ENCODE peak calls at places on chromosomes 4 and X, in ten cellular contexts. One of them, this sample, is unnamed.

GRCh38 chr4:101787917-101788316 is 2.6 kb upstream of the BANK1 start:
- DNase-seq in suprapubic skin: no peak
- DNase-seq in GM23248: no peak
- DNase-seq in HCT116: no peak
- DNase-seq in tibial artery: no peak
- DNase-seq in fibroblast of mammary gland: no peak
- DNase-seq in GM12865: no peak
- DNase-seq in choroid plexus epithelial cell: peak
- DNase-seq in CD8-positive, alpha-beta memory T cell: no peak
- DNase-seq in left lung: no peak
- DNase-seq in this sample: no peak

GRCh38 chr4:3680656-3681055 is 85.5 kb upstream of the ADRA2C start:
- DNase-seq in HCT116: no peak
- DNase-seq in GM23248: no peak
- DNase-seq in left lung: peak
- DNase-seq in fibroblast of mammary gland: no peak
- DNase-seq in CD8-positive, alpha-beta memory T cell: no peak
- DNase-seq in GM12865: no peak
- DNase-seq in suprapubic skin: peak
- DNase-seq in tibial artery: peak
- DNase-seq in choroid plexus epithelial cell: no peak
- DNase-seq in this sample: no peak

GRCh38 chr4:41281038-41281634 is 24.4 kb downstream of the UCHL1 start:
- DNase-seq in choroid plexus epithelial cell: peak
- DNase-seq in left lung: no peak
- DNase-seq in HCT116: peak
- DNase-seq in tibial artery: no peak
- DNase-seq in CD8-positive, alpha-beta memory T cell: peak
- DNase-seq in GM12865: peak
- DNase-seq in GM23248: peak
- DNase-seq in fibroblast of mammary gland: peak
- DNase-seq in suprapubic skin: no peak
- DNase-seq in this sample: no peak

GRCh38 chr4:2806392-2807355 is 13.8 kb downstream of the SH3BP2 start:
- DNase-seq in tibial artery: no peak
- DNase-seq in HCT116: no peak
- DNase-seq in CD8-positive, alpha-beta memory T cell: no peak
- DNase-seq in fibroblast of mammary gland: no peak
- DNase-seq in choroid plexus epithelial cell: peak
- DNase-seq in suprapubic skin: no peak
- DNase-seq in GM12865: no peak
- DNase-seq in GM23248: peak
- DNase-seq in left lung: peak
- DNase-seq in this sample: no peak

GRCh38 chrX:71665747-71666146 is 1.6 kb upstream of the LOC101059915 start:
- DNase-seq in CD8-positive, alpha-beta memory T cell: no peak
- DNase-seq in HCT116: no peak
- DNase-seq in fibroblast of mammary gland: no peak
- DNase-seq in tibial artery: no peak
- DNase-seq in GM12865: no peak
- DNase-seq in left lung: no peak
- DNase-seq in choroid plexus epithelial cell: no peak
- DNase-seq in GM23248: no peak
- DNase-seq in suprapubic skin: no peak
- DNase-seq in this sample: no peak

GRCh38 chr4:152485726-152486276 is 50.1 kb downstream of the FBXW7 start:
- DNase-seq in GM23248: peak
- DNase-seq in suprapubic skin: no peak
- DNase-seq in choroid plexus epithelial cell: peak
- DNase-seq in GM12865: peak
- DNase-seq in tibial artery: no peak
- DNase-seq in HCT116: no peak
- DNase-seq in fibroblast of mammary gland: peak
- DNase-seq in left lung: no peak
- DNase-seq in CD8-positive, alpha-beta memory T cell: peak
- DNase-seq in this sample: no peak

GRCh38 chr4:16116019-16116418 is 32.2 kb upstream of the PROM1 start:
- DNase-seq in tibial artery: no peak
- DNase-seq in GM12865: no peak
- DNase-seq in HCT116: no peak
- DNase-seq in choroid plexus epithelial cell: no peak
- DNase-seq in left lung: no peak
- DNase-seq in CD8-positive, alpha-beta memory T cell: no peak
- DNase-seq in fibroblast of mammary gland: no peak
- DNase-seq in GM23248: no peak
- DNase-seq in suprapubic skin: no peak
- DNase-seq in this sample: no peak

GRCh38 chr4:177228599-177228998 is 81.1 kb upstream of the NEIL3 start:
- DNase-seq in suprapubic skin: no peak
- DNase-seq in choroid plexus epithelial cell: no peak
- DNase-seq in CD8-positive, alpha-beta memory T cell: no peak
- DNase-seq in HCT116: no peak
- DNase-seq in fibroblast of mammary gland: no peak
- DNase-seq in GM12865: no peak
- DNase-seq in tibial artery: no peak
- DNase-seq in GM23248: no peak
- DNase-seq in left lung: no peak
- DNase-seq in this sample: no peak

GRCh38 chr4:153207561-153207960 is 3.3 kb downstream of the TRIM2 start:
- DNase-seq in GM12865: no peak
- DNase-seq in GM23248: peak
- DNase-seq in CD8-positive, alpha-beta memory T cell: no peak
- DNase-seq in left lung: no peak
- DNase-seq in HCT116: no peak
- DNase-seq in fibroblast of mammary gland: peak
- DNase-seq in suprapubic skin: no peak
- DNase-seq in choroid plexus epithelial cell: peak
- DNase-seq in tibial artery: no peak
- DNase-seq in this sample: no peak

GRCh38 chr4:74098628-74098995 is 383 bp downstream of the CXCL2 start:
- DNase-seq in choroid plexus epithelial cell: peak
- DNase-seq in GM23248: peak
- DNase-seq in fibroblast of mammary gland: no peak
- DNase-seq in left lung: peak
- DNase-seq in HCT116: no peak
- DNase-seq in GM12865: no peak
- DNase-seq in tibial artery: peak
- DNase-seq in CD8-positive, alpha-beta memory T cell: no peak
- DNase-seq in suprapubic skin: no peak
- DNase-seq in this sample: no peak
- H3K4me3 ChIP-seq in choroid plexus epithelial cell: peak
- H3K4me3 ChIP-seq in GM23248: peak
- H3K4me3 ChIP-seq in fibroblast of mammary gland: peak
- H3K4me3 ChIP-seq in left lung: peak
- H3K4me3 ChIP-seq in HCT116: peak
- H3K4me3 ChIP-seq in GM12865: no peak
- H3K4me3 ChIP-seq in tibial artery: peak
- H3K4me3 ChIP-seq in CD8-positive, alpha-beta memory T cell: no peak
- H3K4me3 ChIP-seq in suprapubic skin: peak
- H3K4me3 ChIP-seq in this sample: peak

DNA sequence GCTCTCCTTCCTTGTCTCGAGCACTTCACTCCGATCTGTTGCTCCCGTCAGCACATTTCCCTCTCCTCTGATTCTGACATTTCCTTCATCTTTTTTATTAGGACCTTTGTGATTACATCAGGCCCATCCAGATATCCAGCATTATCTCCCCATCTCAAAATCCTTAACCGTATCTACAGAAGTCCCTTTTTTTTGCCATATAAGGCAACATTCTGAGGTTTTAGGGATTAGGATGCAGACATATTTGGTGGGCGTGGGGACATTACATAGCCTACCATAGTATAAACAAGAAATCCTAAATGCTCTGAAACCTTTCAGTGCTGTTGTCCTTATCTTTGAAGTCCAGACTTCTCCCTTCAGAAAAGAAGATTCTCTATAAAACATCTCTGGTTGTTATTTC is 505.0 kb upstream of the PITX2 start:
- DNase-seq in left lung: no peak
- DNase-seq in GM12865: no peak
- DNase-seq in choroid plexus epithelial cell: no peak
- DNase-seq in suprapubic skin: no peak
- DNase-seq in tibial artery: no peak
- DNase-seq in HCT116: no peak
- DNase-seq in CD8-positive, alpha-beta memory T cell: no peak
- DNase-seq in fibroblast of mammary gland: no peak
- DNase-seq in GM23248: no peak
- DNase-seq in this sample: no peak
- H3K4me3 ChIP-seq in left lung: no peak
- H3K4me3 ChIP-seq in GM12865: no peak
- H3K4me3 ChIP-seq in choroid plexus epithelial cell: no peak
- H3K4me3 ChIP-seq in suprapubic skin: no peak
- H3K4me3 ChIP-seq in tibial artery: no peak
- H3K4me3 ChIP-seq in HCT116: no peak
- H3K4me3 ChIP-seq in CD8-positive, alpha-beta memory T cell: no peak
- H3K4me3 ChIP-seq in fibroblast of mammary gland: no peak
- H3K4me3 ChIP-seq in GM23248: peak
- H3K4me3 ChIP-seq in this sample: no peak

GRCh38 chrX:39017062-39017461 is 215.8 kb downstream of the MID1IP1 start:
- DNase-seq in left lung: no peak
- DNase-seq in HCT116: no peak
- DNase-seq in GM23248: no peak
- DNase-seq in tibial artery: no peak
- DNase-seq in CD8-positive, alpha-beta memory T cell: no peak
- DNase-seq in GM12865: no peak
- DNase-seq in fibroblast of mammary gland: no peak
- DNase-seq in suprapubic skin: no peak
- DNase-seq in choroid plexus epithelial cell: no peak
- DNase-seq in this sample: no peak

GRCh38 chrX:39018526-39018925 is 217.3 kb downstream of the MID1IP1 start:
- DNase-seq in CD8-positive, alpha-beta memory T cell: no peak
- DNase-seq in HCT116: no peak
- DNase-seq in choroid plexus epithelial cell: no peak
- DNase-seq in left lung: no peak
- DNase-seq in fibroblast of mammary gland: no peak
- DNase-seq in GM12865: no peak
- DNase-seq in GM23248: no peak
- DNase-seq in tibial artery: no peak
- DNase-seq in suprapubic skin: no peak
- DNase-seq in this sample: no peak

GRCh38 chrX:39020051-39020669 is 218.9 kb downstream of the MID1IP1 start:
- DNase-seq in HCT116: no peak
- DNase-seq in tibial artery: no peak
- DNase-seq in CD8-positive, alpha-beta memory T cell: no peak
- DNase-seq in choroid plexus epithelial cell: no peak
- DNase-seq in fibroblast of mammary gland: no peak
- DNase-seq in GM23248: no peak
- DNase-seq in GM12865: no peak
- DNase-seq in suprapubic skin: no peak
- DNase-seq in left lung: no peak
- DNase-seq in this sample: no peak

GRCh38 chrX:39017716-39018115 is 216.5 kb downstream of the MID1IP1 start:
- DNase-seq in suprapubic skin: no peak
- DNase-seq in choroid plexus epithelial cell: no peak
- DNase-seq in left lung: no peak
- DNase-seq in GM23248: no peak
- DNase-seq in CD8-positive, alpha-beta memory T cell: no peak
- DNase-seq in tibial artery: no peak
- DNase-seq in HCT116: no peak
- DNase-seq in GM12865: no peak
- DNase-seq in fibroblast of mammary gland: no peak
- DNase-seq in this sample: no peak

GRCh38 chrX:39022106-39022505 is 220.8 kb downstream of the MID1IP1 start:
- DNase-seq in left lung: no peak
- DNase-seq in GM23248: peak
- DNase-seq in GM12865: no peak
- DNase-seq in CD8-positive, alpha-beta memory T cell: no peak
- DNase-seq in choroid plexus epithelial cell: no peak
- DNase-seq in suprapubic skin: no peak
- DNase-seq in tibial artery: no peak
- DNase-seq in HCT116: no peak
- DNase-seq in fibroblast of mammary gland: peak
- DNase-seq in this sample: no peak
- H3K4me3 ChIP-seq in left lung: no peak
- H3K4me3 ChIP-seq in GM23248: no peak
- H3K4me3 ChIP-seq in GM12865: no peak
- H3K4me3 ChIP-seq in CD8-positive, alpha-beta memory T cell: no peak
- H3K4me3 ChIP-seq in choroid plexus epithelial cell: no peak
- H3K4me3 ChIP-seq in suprapubic skin: no peak
- H3K4me3 ChIP-seq in tibial artery: no peak
- H3K4me3 ChIP-seq in HCT116: no peak
- H3K4me3 ChIP-seq in fibroblast of mammary gland: no peak
- H3K4me3 ChIP-seq in this sample: no peak

GRCh38 chr4:66558651-66559050 is 888.4 kb upstream of the EPHA5 start:
- DNase-seq in GM12865: no peak
- DNase-seq in choroid plexus epithelial cell: peak
- DNase-seq in tibial artery: no peak
- DNase-seq in suprapubic skin: no peak
- DNase-seq in CD8-positive, alpha-beta memory T cell: no peak
- DNase-seq in GM23248: no peak
- DNase-seq in HCT116: no peak
- DNase-seq in left lung: no peak
- DNase-seq in fibroblast of mammary gland: no peak
- DNase-seq in this sample: no peak

GRCh38 chr4:66564901-66565648 is 894.8 kb upstream of the EPHA5 start:
- DNase-seq in GM23248: peak
- DNase-seq in tibial artery: no peak
- DNase-seq in HCT116: no peak
- DNase-seq in suprapubic skin: no peak
- DNase-seq in choroid plexus epithelial cell: peak
- DNase-seq in fibroblast of mammary gland: no peak
- DNase-seq in left lung: no peak
- DNase-seq in GM12865: no peak
- DNase-seq in CD8-positive, alpha-beta memory T cell: no peak
- DNase-seq in this sample: no peak

GRCh38 chr4:66565796-66566195 is 895.5 kb upstream of the EPHA5 start:
- DNase-seq in left lung: no peak
- DNase-seq in suprapubic skin: no peak
- DNase-seq in choroid plexus epithelial cell: peak
- DNase-seq in tibial artery: no peak
- DNase-seq in CD8-positive, alpha-beta memory T cell: no peak
- DNase-seq in GM12865: no peak
- DNase-seq in HCT116: no peak
- DNase-seq in fibroblast of mammary gland: no peak
- DNase-seq in GM23248: no peak
- DNase-seq in this sample: no peak

GRCh38 chr4:66567551-66567950 is 897.3 kb upstream of the EPHA5 start:
- DNase-seq in tibial artery: no peak
- DNase-seq in GM23248: no peak
- DNase-seq in GM12865: no peak
- DNase-seq in suprapubic skin: no peak
- DNase-seq in fibroblast of mammary gland: no peak
- DNase-seq in CD8-positive, alpha-beta memory T cell: no peak
- DNase-seq in left lung: no peak
- DNase-seq in choroid plexus epithelial cell: no peak
- DNase-seq in HCT116: no peak
- DNase-seq in this sample: no peak

DNA sequence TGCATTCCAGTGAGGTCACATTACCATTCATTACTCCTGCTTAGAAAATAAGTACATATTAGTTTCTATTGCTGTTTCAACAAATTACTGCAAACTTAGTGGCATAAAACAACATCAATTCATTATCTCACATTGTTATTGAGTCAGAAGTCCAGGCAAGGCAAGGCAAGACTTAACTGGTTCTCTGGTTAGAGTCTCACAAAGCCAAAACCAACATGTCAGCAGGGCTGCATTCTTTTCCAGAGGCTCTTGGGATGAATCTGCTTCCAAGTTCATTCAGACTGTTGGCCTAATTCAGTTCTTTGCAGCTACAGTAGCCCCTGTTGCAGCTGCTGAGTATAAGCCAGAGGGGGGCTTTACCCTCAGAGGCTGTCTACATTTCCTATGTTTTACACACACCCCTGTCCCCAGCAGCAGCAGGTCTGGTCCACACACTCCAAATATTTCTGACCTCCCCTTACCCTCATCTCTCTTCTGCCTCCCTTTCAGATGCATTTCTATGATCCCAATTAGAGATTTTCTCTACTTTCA is 892.1 kb upstream of the EPHA5 start:
- DNase-seq in suprapubic skin: no peak
- DNase-seq in GM12865: no peak
- DNase-seq in left lung: no peak
- DNase-seq in CD8-positive, alpha-beta memory T cell: no peak
- DNase-seq in GM23248: no peak
- DNase-seq in HCT116: no peak
- DNase-seq in tibial artery: no peak
- DNase-seq in fibroblast of mammary gland: no peak
- DNase-seq in choroid plexus epithelial cell: peak
- DNase-seq in this sample: no peak
- H3K4me3 ChIP-seq in suprapubic skin: no peak
- H3K4me3 ChIP-seq in GM12865: no peak
- H3K4me3 ChIP-seq in left lung: no peak
- H3K4me3 ChIP-seq in CD8-positive, alpha-beta memory T cell: no peak
- H3K4me3 ChIP-seq in GM23248: no peak
- H3K4me3 ChIP-seq in HCT116: no peak
- H3K4me3 ChIP-seq in tibial artery: no peak
- H3K4me3 ChIP-seq in fibroblast of mammary gland: no peak
- H3K4me3 ChIP-seq in choroid plexus epithelial cell: no peak
- H3K4me3 ChIP-seq in this sample: no peak

This sample was measured in coronary artery.